ENCODE peak calls at places on chromosomes 12 and 14, in ten cellular contexts. O is GM23248, V is AG04450, Z is caudate nucleus, T is Panc1, C is uterus, K is epithelial cell of prostate, N is transverse colon, H is pancreas, W is fibroblast of lung. B is an unnamed sample.

GRCh38 chr12:129381717-129382116 is 522.1 kb downstream of the TMEM132D start:
- DNase-seq in O (no peak), V (no peak), Z (no peak), T (no peak), C (no peak), K (no peak), N (no peak), H (no peak), W (no peak), B (no peak)

GRCh38 chr12:63150255-63151060 is 543 bp downstream of the AVPR1A start:
- DNase-seq in O (peak; percentile 11), V (no peak), Z (no peak), T (no peak), C (peak; percentile 15), K (no peak), N (no peak), H (peak; percentile 15), W (no peak), B (no peak)

GRCh38 chr12:40164034-40164433 is 58.2 kb upstream of the SLC2A13 start:
- DNase-seq in O (no peak), V (no peak), Z (no peak), T (no peak), C (no peak), K (no peak), N (no peak), H (no peak), W (no peak), B (peak; percentile 40)

GRCh38 chr12:1540690-1541089 is 53.7 kb downstream of the FBXL14 start:
- DNase-seq in O (peak; percentile 65), V (no peak), Z (no peak), T (peak; percentile 52), C (no peak), K (peak; percentile 66), N (no peak), H (no peak), W (peak; percentile 54), B (no peak)

GRCh38 chr12:69415471-69416275 is 54.5 kb upstream of the FRS2 start:
- DNase-seq in O (peak; percentile 88), V (peak; percentile 88), Z (peak; percentile 34), T (no peak), C (peak; percentile 56), K (no peak), N (peak; percentile 42), H (peak; percentile 58), W (peak; percentile 94), B (peak; percentile 79)

GRCh38 chr14:84162658-84163057 is 1367.3 kb upstream of the FLRT2 start:
- DNase-seq in O (no peak), V (no peak), Z (no peak), T (no peak), C (no peak), K (no peak), N (no peak), H (no peak), W (no peak), B (no peak)

GRCh38 chr12:59928416-59928815 is 332.6 kb downstream of the SLC16A7 start:
- DNase-seq in O (peak; percentile 7), V (no peak), Z (no peak), T (no peak), C (no peak), K (peak; percentile 24), N (no peak), H (peak; percentile 79), W (peak; percentile 8), B (no peak)

GRCh38 chr14:69637503-69638030 is 26.2 kb downstream of the SUSD6 start:
- DNase-seq in O (no peak), V (no peak), Z (no peak), T (no peak), C (no peak), K (no peak), N (peak; percentile 82), H (no peak), W (no peak), B (no peak)

GRCh38 chr14:86481105-86481504 is 951.2 kb downstream of the FLRT2 start:
- DNase-seq in O (no peak), V (no peak), Z (no peak), T (no peak), C (no peak), K (peak; percentile 1), N (no peak), H (peak; percentile 17), W (peak; percentile 21), B (no peak)

GRCh38 chr12:120684523-120684932 is 2.4 kb upstream of the MLEC start:
- DNase-seq in O (peak; percentile 83), V (no peak), Z (no peak), T (no peak), C (no peak), K (peak; percentile 46), N (no peak), H (no peak), W (no peak), B (no peak)

GRCh38 chr12:14756331-14757143 is 46.7 kb downstream of the WBP11 start:
- DNase-seq in O (no peak), V (no peak), Z (no peak), T (no peak), C (no peak), K (no peak), N (no peak), H (no peak), W (no peak), B (no peak)

GRCh38 chr14:81268016-81268416 is 47.3 kb upstream of the GTF2A1 start:
- DNase-seq in O (peak; percentile 40), V (no peak), Z (no peak), T (no peak), C (no peak), K (peak; percentile 10), N (no peak), H (no peak), W (peak; percentile 12), B (no peak)

GRCh38 chr14:105084741-105085571 is 19.7 kb upstream of the GPR132 start:
- DNase-seq in O (no peak), V (no peak), Z (no peak), T (no peak), C (no peak), K (no peak), N (no peak), H (no peak), W (no peak), B (no peak)

GRCh38 chr12:74482115-74482514 is 55.5 kb upstream of the ATXN7L3B start:
- DNase-seq in O (no peak), V (no peak), Z (no peak), T (no peak), C (no peak), K (no peak), N (no peak), H (no peak), W (no peak), B (no peak)

GRCh38 chr12:47302111-47302597 is 222.4 kb upstream of the AMIGO2 start:
- DNase-seq in O (no peak), V (no peak), Z (no peak), T (no peak), C (peak; percentile 36), K (no peak), N (no peak), H (no peak), W (peak; percentile 34), B (no peak)

GRCh38 chr14:63076476-63076875 is 31.2 kb upstream of the KCNH5 start:
- DNase-seq in O (no peak), V (no peak), Z (no peak), T (no peak), C (no peak), K (no peak), N (no peak), H (no peak), W (no peak), B (no peak)

GRCh38 chr14:68958553-68958952 is 20.5 kb downstream of the ACTN1 start:
- DNase-seq in O (no peak), V (no peak), Z (no peak), T (no peak), C (no peak), K (no peak), N (no peak), H (no peak), W (peak; percentile 73), B (no peak)

GRCh38 chr12:3110579-3110978 is 33.4 kb downstream of the TSPAN9 start:
- DNase-seq in O (no peak), V (no peak), Z (no peak), T (no peak), C (no peak), K (no peak), N (no peak), H (no peak), W (no peak), B (no peak)

GRCh38 chr12:15852383-15852782 is 29.8 kb upstream of the STRAP start:
- DNase-seq in O (peak; percentile 82), V (no peak), Z (no peak), T (no peak), C (no peak), K (peak; percentile 41), N (no peak), H (no peak), W (no peak), B (no peak)

GRCh38 chr12:25853696-25854095 is 104.8 kb upstream of the RASSF8 start:
- DNase-seq in O (no peak), V (no peak), Z (no peak), T (no peak), C (no peak), K (no peak), N (no peak), H (no peak), W (no peak), B (no peak)
- H3K27ac ChIP-seq in O (no peak overlapping the region), V (no peak overlapping the region), Z (no peak overlapping the region), T (no peak overlapping the region), C (no peak overlapping the region), K (no peak overlapping the region), N (no peak overlapping the region), H (no peak overlapping the region), W (no peak overlapping the region), B (no peak overlapping the region)

GRCh38 chr14:55116246-55117030 is 12.6 kb upstream of the LGALS3 start:
- DNase-seq in O (no peak), V (no peak), Z (no peak), T (no peak), C (no peak), K (no peak), N (peak; percentile 63), H (peak; percentile 74), W (no peak), B (no peak)
- H3K27ac ChIP-seq in O (no peak overlapping the region), V (no peak overlapping the region), Z (no peak overlapping the region), T (no peak overlapping the region), C (no peak overlapping the region), K (no peak overlapping the region), N (peak overlapping the region; percentile 81), H (peak overlapping the region; percentile 75), W (no peak overlapping the region), B (no peak overlapping the region)

GRCh38 chr12:107632246-107632645 is 53.4 kb upstream of the PWP1 start:
- DNase-seq in O (no peak), V (no peak), Z (no peak), T (no peak), C (no peak), K (no peak), N (no peak), H (no peak), W (no peak), B (no peak)
- H3K27ac ChIP-seq in O (no peak overlapping the region), V (no peak overlapping the region), Z (no peak overlapping the region), T (no peak overlapping the region), C (no peak overlapping the region), K (no peak overlapping the region), N (no peak overlapping the region), H (no peak overlapping the region), W (no peak overlapping the region), B (no peak overlapping the region)

DNA sequence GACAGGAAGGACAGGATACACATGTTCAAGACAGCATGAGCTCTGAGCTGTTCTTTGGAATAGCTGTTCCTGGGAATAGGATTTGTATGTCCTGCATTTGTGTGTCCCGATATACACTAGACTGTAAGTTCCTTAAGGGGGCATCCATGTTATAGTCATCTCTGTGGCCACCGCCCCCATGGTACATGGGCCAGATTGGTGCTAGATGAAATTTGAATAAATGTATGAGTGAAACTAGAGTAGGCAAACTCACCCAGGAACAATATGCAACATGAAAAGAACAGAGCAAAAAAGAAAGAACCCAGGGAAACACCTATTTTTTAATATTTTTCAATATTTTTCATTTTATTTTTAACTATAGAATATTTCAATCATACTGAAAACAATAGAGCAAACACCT is 25.1 kb upstream of the KRT77 start:
- DNase-seq in O (no peak), V (no peak), Z (no peak), T (no peak), C (no peak), K (no peak), N (no peak), H (no peak), W (no peak), B (peak; percentile 78)
- H3K27ac ChIP-seq in O (no peak overlapping the region), V (no peak overlapping the region), Z (no peak overlapping the region), T (no peak overlapping the region), C (no peak overlapping the region), K (no peak overlapping the region), N (no peak overlapping the region), H (no peak overlapping the region), W (no peak overlapping the region), B (no peak overlapping the region)

B was measured in SJSA1.